ENCODE peak calls at places on chromosomes 6 and 20, in nine cellular contexts. One of them, this sample, is unnamed. For H3K4me1, the result is how much of the 10 kb centered on the place peaks cover.

GRCh38 chr20:47638851-47639250 is 137.2 kb downstream of the NCOA3 start:
- DNase-seq in CD4-positive, alpha-beta memory T cell: no peak
- DNase-seq in PC-3: no peak
- DNase-seq in MM.1S: no peak
- DNase-seq in A549: no peak
- DNase-seq in upper lobe of right lung: no peak
- DNase-seq in effector memory CD4-positive, alpha-beta T cell: no peak
- DNase-seq in colonic mucosa: no peak
- DNase-seq in H1: no peak
- DNase-seq in this sample: no peak

GRCh38 chr6:77368660-77369313 is 94.5 kb downstream of the HTR1B start:
- DNase-seq in CD4-positive, alpha-beta memory T cell: no peak
- DNase-seq in PC-3: no peak
- DNase-seq in MM.1S: peak
- DNase-seq in A549: no peak
- DNase-seq in upper lobe of right lung: peak
- DNase-seq in effector memory CD4-positive, alpha-beta T cell: no peak
- DNase-seq in colonic mucosa: peak
- DNase-seq in H1: peak
- DNase-seq in this sample: no peak

GRCh38 chr6:20789162-20789561 is 254.9 kb downstream of the CDKAL1 start:
- DNase-seq in CD4-positive, alpha-beta memory T cell: no peak
- DNase-seq in PC-3: no peak
- DNase-seq in MM.1S: no peak
- DNase-seq in A549: no peak
- DNase-seq in upper lobe of right lung: no peak
- DNase-seq in effector memory CD4-positive, alpha-beta T cell: no peak
- DNase-seq in colonic mucosa: no peak
- DNase-seq in H1: no peak
- DNase-seq in this sample: no peak

GRCh38 chr6:37113976-37114375 is 56.0 kb upstream of the PIM1 start:
- DNase-seq in CD4-positive, alpha-beta memory T cell: no peak
- DNase-seq in PC-3: no peak
- DNase-seq in MM.1S: no peak
- DNase-seq in A549: no peak
- DNase-seq in upper lobe of right lung: no peak
- DNase-seq in effector memory CD4-positive, alpha-beta T cell: no peak
- DNase-seq in colonic mucosa: no peak
- DNase-seq in H1: no peak
- DNase-seq in this sample: no peak

GRCh38 chr20:33262658-33263065 is 20.4 kb upstream of the BPIFB1 start:
- DNase-seq in CD4-positive, alpha-beta memory T cell: no peak
- DNase-seq in PC-3: peak
- DNase-seq in MM.1S: no peak
- DNase-seq in A549: no peak
- DNase-seq in upper lobe of right lung: no peak
- DNase-seq in effector memory CD4-positive, alpha-beta T cell: no peak
- DNase-seq in colonic mucosa: no peak
- DNase-seq in H1: peak
- DNase-seq in this sample: no peak

GRCh38 chr6:97189767-97190166 is 93.2 kb downstream of the MMS22L start:
- DNase-seq in CD4-positive, alpha-beta memory T cell: no peak
- DNase-seq in PC-3: no peak
- DNase-seq in MM.1S: no peak
- DNase-seq in A549: no peak
- DNase-seq in upper lobe of right lung: no peak
- DNase-seq in effector memory CD4-positive, alpha-beta T cell: no peak
- DNase-seq in colonic mucosa: no peak
- DNase-seq in H1: no peak
- DNase-seq in this sample: no peak

GRCh38 chr6:84074988-84075781 is 41.6 kb downstream of the MRAP2 start:
- DNase-seq in CD4-positive, alpha-beta memory T cell: no peak
- DNase-seq in PC-3: peak
- DNase-seq in MM.1S: no peak
- DNase-seq in A549: no peak
- DNase-seq in upper lobe of right lung: no peak
- DNase-seq in effector memory CD4-positive, alpha-beta T cell: no peak
- DNase-seq in colonic mucosa: no peak
- DNase-seq in H1: no peak
- DNase-seq in this sample: no peak

GRCh38 chr6:16524380-16524707 is 236.9 kb downstream of the ATXN1 start:
- DNase-seq in CD4-positive, alpha-beta memory T cell: no peak
- DNase-seq in PC-3: no peak
- DNase-seq in MM.1S: no peak
- DNase-seq in A549: no peak
- DNase-seq in upper lobe of right lung: no peak
- DNase-seq in effector memory CD4-positive, alpha-beta T cell: no peak
- DNase-seq in colonic mucosa: no peak
- DNase-seq in H1: no peak
- DNase-seq in this sample: no peak

GRCh38 chr20:9409981-9410380 is 104.4 kb upstream of the LAMP5 start:
- DNase-seq in CD4-positive, alpha-beta memory T cell: no peak
- DNase-seq in PC-3: peak
- DNase-seq in MM.1S: no peak
- DNase-seq in A549: no peak
- DNase-seq in upper lobe of right lung: no peak
- DNase-seq in effector memory CD4-positive, alpha-beta T cell: no peak
- DNase-seq in colonic mucosa: no peak
- DNase-seq in H1: no peak
- DNase-seq in this sample: no peak

GRCh38 chr20:6121504-6121903 is 1.3 kb downstream of the FERMT1 start:
- DNase-seq in CD4-positive, alpha-beta memory T cell: no peak
- DNase-seq in PC-3: peak
- DNase-seq in MM.1S: no peak
- DNase-seq in A549: no peak
- DNase-seq in upper lobe of right lung: no peak
- DNase-seq in effector memory CD4-positive, alpha-beta T cell: no peak
- DNase-seq in colonic mucosa: no peak
- DNase-seq in H1: no peak
- DNase-seq in this sample: no peak

GRCh38 chr6:113634352-113635163 is 222.6 kb upstream of the MARCKS start:
- DNase-seq in CD4-positive, alpha-beta memory T cell: no peak
- DNase-seq in PC-3: peak
- DNase-seq in MM.1S: no peak
- DNase-seq in A549: no peak
- DNase-seq in upper lobe of right lung: no peak
- DNase-seq in effector memory CD4-positive, alpha-beta T cell: no peak
- DNase-seq in colonic mucosa: no peak
- DNase-seq in H1: no peak
- DNase-seq in this sample: no peak

GRCh38 chr6:131792091-131792496 is 15.7 kb upstream of the ENPP1 start:
- DNase-seq in CD4-positive, alpha-beta memory T cell: no peak
- DNase-seq in PC-3: peak
- DNase-seq in MM.1S: no peak
- DNase-seq in A549: no peak
- DNase-seq in upper lobe of right lung: no peak
- DNase-seq in effector memory CD4-positive, alpha-beta T cell: no peak
- DNase-seq in colonic mucosa: no peak
- DNase-seq in H1: no peak
- DNase-seq in this sample: no peak

GRCh38 chr6:121305957-121306607 is 28.2 kb downstream of the TBC1D32 start:
- DNase-seq in CD4-positive, alpha-beta memory T cell: peak
- DNase-seq in PC-3: peak
- DNase-seq in MM.1S: peak
- DNase-seq in A549: peak
- DNase-seq in upper lobe of right lung: no peak
- DNase-seq in effector memory CD4-positive, alpha-beta T cell: no peak
- DNase-seq in colonic mucosa: no peak
- DNase-seq in H1: no peak
- DNase-seq in this sample: no peak

GRCh38 chr20:10519361-10520048 is 84.4 kb downstream of the SLX4IP start:
- DNase-seq in CD4-positive, alpha-beta memory T cell: no peak
- DNase-seq in PC-3: peak
- DNase-seq in MM.1S: no peak
- DNase-seq in A549: no peak
- DNase-seq in upper lobe of right lung: no peak
- DNase-seq in effector memory CD4-positive, alpha-beta T cell: no peak
- DNase-seq in colonic mucosa: no peak
- DNase-seq in H1: no peak
- DNase-seq in this sample: no peak

GRCh38 chr6:121503633-121504032 is 68.2 kb downstream of the GJA1 start:
- DNase-seq in CD4-positive, alpha-beta memory T cell: no peak
- DNase-seq in PC-3: peak
- DNase-seq in MM.1S: no peak
- DNase-seq in A549: no peak
- DNase-seq in upper lobe of right lung: no peak
- DNase-seq in effector memory CD4-positive, alpha-beta T cell: no peak
- DNase-seq in colonic mucosa: no peak
- DNase-seq in H1: no peak
- DNase-seq in this sample: no peak

GRCh38 chr6:16496210-16496609 is 257.8 kb downstream of the GMPR start:
- DNase-seq in CD4-positive, alpha-beta memory T cell: no peak
- DNase-seq in PC-3: no peak
- DNase-seq in MM.1S: no peak
- DNase-seq in A549: no peak
- DNase-seq in upper lobe of right lung: no peak
- DNase-seq in effector memory CD4-positive, alpha-beta T cell: no peak
- DNase-seq in colonic mucosa: no peak
- DNase-seq in H1: no peak
- DNase-seq in this sample: no peak

GRCh38 chr6:170011233-170012142 is 260.1 kb downstream of the ERMARD start:
- DNase-seq in CD4-positive, alpha-beta memory T cell: no peak
- DNase-seq in PC-3: no peak
- DNase-seq in MM.1S: no peak
- DNase-seq in A549: no peak
- DNase-seq in upper lobe of right lung: peak
- DNase-seq in effector memory CD4-positive, alpha-beta T cell: no peak
- DNase-seq in colonic mucosa: peak
- DNase-seq in H1: no peak
- DNase-seq in this sample: no peak

GRCh38 chr20:2659547-2659946 is 4.5 kb downstream of the IDH3B start:
- DNase-seq in CD4-positive, alpha-beta memory T cell: no peak
- DNase-seq in PC-3: no peak
- DNase-seq in MM.1S: no peak
- DNase-seq in A549: no peak
- DNase-seq in upper lobe of right lung: no peak
- DNase-seq in effector memory CD4-positive, alpha-beta T cell: no peak
- DNase-seq in colonic mucosa: no peak
- DNase-seq in H1: no peak
- DNase-seq in this sample: no peak

GRCh38 chr6:100447900-100448700 is 16.6 kb downstream of the SIM1 start:
- DNase-seq in CD4-positive, alpha-beta memory T cell: no peak
- DNase-seq in PC-3: no peak
- DNase-seq in MM.1S: no peak
- DNase-seq in A549: no peak
- DNase-seq in upper lobe of right lung: no peak
- DNase-seq in effector memory CD4-positive, alpha-beta T cell: no peak
- DNase-seq in colonic mucosa: no peak
- DNase-seq in H1: no peak
- DNase-seq in this sample: no peak

GRCh38 chr6:2430617-2431016 is 185.2 kb upstream of the GMDS start:
- DNase-seq in CD4-positive, alpha-beta memory T cell: no peak
- DNase-seq in PC-3: no peak
- DNase-seq in MM.1S: no peak
- DNase-seq in A549: no peak
- DNase-seq in upper lobe of right lung: no peak
- DNase-seq in effector memory CD4-positive, alpha-beta T cell: no peak
- DNase-seq in colonic mucosa: no peak
- DNase-seq in H1: no peak
- DNase-seq in this sample: no peak

GRCh38 chr20:34525709-34526416 is 9.6 kb downstream of the DYNLRB1 start:
- DNase-seq in CD4-positive, alpha-beta memory T cell: no peak
- DNase-seq in PC-3: peak
- DNase-seq in MM.1S: no peak
- DNase-seq in A549: peak
- DNase-seq in upper lobe of right lung: peak
- DNase-seq in effector memory CD4-positive, alpha-beta T cell: no peak
- DNase-seq in colonic mucosa: peak
- DNase-seq in H1: no peak
- DNase-seq in this sample: peak

GRCh38 chr6:149834513-149835481 is 29.4 kb downstream of the LRP11 start:
- DNase-seq in CD4-positive, alpha-beta memory T cell: peak
- DNase-seq in PC-3: peak
- DNase-seq in MM.1S: peak
- DNase-seq in A549: peak
- DNase-seq in upper lobe of right lung: no peak
- DNase-seq in effector memory CD4-positive, alpha-beta T cell: peak
- DNase-seq in colonic mucosa: peak
- DNase-seq in H1: no peak
- DNase-seq in this sample: no peak

GRCh38 chr20:58897493-58897892 is 45.0 kb downstream of the GNAS start:
- DNase-seq in CD4-positive, alpha-beta memory T cell: no peak
- DNase-seq in PC-3: no peak
- DNase-seq in MM.1S: no peak
- DNase-seq in A549: no peak
- DNase-seq in upper lobe of right lung: no peak
- DNase-seq in effector memory CD4-positive, alpha-beta T cell: no peak
- DNase-seq in colonic mucosa: no peak
- DNase-seq in H1: no peak
- DNase-seq in this sample: no peak
- H3K4me1 ChIP-seq in CD4-positive, alpha-beta memory T cell: half or more
- H3K4me1 ChIP-seq in PC-3: under half
- H3K4me1 ChIP-seq in MM.1S: under half
- H3K4me1 ChIP-seq in A549: under half
- H3K4me1 ChIP-seq in upper lobe of right lung: half or more
- H3K4me1 ChIP-seq in effector memory CD4-positive, alpha-beta T cell: under half
- H3K4me1 ChIP-seq in colonic mucosa: under half
- H3K4me1 ChIP-seq in H1: under half
- H3K4me1 ChIP-seq in this sample: under half

GRCh38 chr6:116872771-116873170 is 4.3 kb upstream of the RFX6 start:
- DNase-seq in CD4-positive, alpha-beta memory T cell: no peak
- DNase-seq in PC-3: no peak
- DNase-seq in MM.1S: no peak
- DNase-seq in A549: no peak
- DNase-seq in upper lobe of right lung: no peak
- DNase-seq in effector memory CD4-positive, alpha-beta T cell: no peak
- DNase-seq in colonic mucosa: no peak
- DNase-seq in H1: no peak
- DNase-seq in this sample: no peak
- H3K4me1 ChIP-seq in CD4-positive, alpha-beta memory T cell: under half
- H3K4me1 ChIP-seq in PC-3: under half
- H3K4me1 ChIP-seq in MM.1S: under half
- H3K4me1 ChIP-seq in A549: under half
- H3K4me1 ChIP-seq in upper lobe of right lung: under half
- H3K4me1 ChIP-seq in effector memory CD4-positive, alpha-beta T cell: under half
- H3K4me1 ChIP-seq in colonic mucosa: under half
- H3K4me1 ChIP-seq in H1: under half
- H3K4me1 ChIP-seq in this sample: under half

DNA sequence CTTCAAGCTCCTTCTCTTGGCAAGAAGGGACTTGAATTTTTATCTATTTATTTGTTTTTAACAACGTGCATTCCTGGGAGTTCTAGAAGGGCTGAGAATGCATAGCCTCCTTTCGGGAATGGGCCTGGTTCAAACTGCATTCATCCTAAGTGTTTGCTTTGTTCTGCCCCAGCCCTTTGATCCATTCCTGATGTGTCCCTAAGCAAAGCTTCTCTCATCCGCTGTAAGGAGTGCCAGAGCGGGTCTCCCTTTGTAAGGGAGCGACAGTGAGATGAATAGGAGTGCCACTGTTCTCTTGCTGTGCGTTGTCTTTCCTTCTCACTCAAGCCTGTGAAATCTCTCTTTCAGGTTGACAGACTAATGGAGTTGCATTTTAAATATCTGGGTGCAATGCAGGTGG is 60.9 kb upstream of the VSTM2L start:
- DNase-seq in CD4-positive, alpha-beta memory T cell: no peak
- DNase-seq in PC-3: no peak
- DNase-seq in MM.1S: no peak
- DNase-seq in A549: no peak
- DNase-seq in upper lobe of right lung: no peak
- DNase-seq in effector memory CD4-positive, alpha-beta T cell: no peak
- DNase-seq in colonic mucosa: no peak
- DNase-seq in H1: no peak
- DNase-seq in this sample: no peak
- H3K4me1 ChIP-seq in CD4-positive, alpha-beta memory T cell: under half
- H3K4me1 ChIP-seq in PC-3: under half
- H3K4me1 ChIP-seq in MM.1S: under half
- H3K4me1 ChIP-seq in A549: under half
- H3K4me1 ChIP-seq in upper lobe of right lung: under half
- H3K4me1 ChIP-seq in effector memory CD4-positive, alpha-beta T cell: under half
- H3K4me1 ChIP-seq in colonic mucosa: under half
- H3K4me1 ChIP-seq in H1: under half
- H3K4me1 ChIP-seq in this sample: under half

GRCh38 chr6:110039364-110039995 is 61.4 kb downstream of the GPR6 start:
- DNase-seq in CD4-positive, alpha-beta memory T cell: peak
- DNase-seq in PC-3: peak
- DNase-seq in MM.1S: peak
- DNase-seq in A549: peak
- DNase-seq in upper lobe of right lung: peak
- DNase-seq in effector memory CD4-positive, alpha-beta T cell: peak
- DNase-seq in colonic mucosa: peak
- DNase-seq in H1: peak
- DNase-seq in this sample: peak
- H3K4me1 ChIP-seq in CD4-positive, alpha-beta memory T cell: under half
- H3K4me1 ChIP-seq in PC-3: under half
- H3K4me1 ChIP-seq in MM.1S: under half
- H3K4me1 ChIP-seq in A549: under half
- H3K4me1 ChIP-seq in upper lobe of right lung: under half
- H3K4me1 ChIP-seq in effector memory CD4-positive, alpha-beta T cell: under half
- H3K4me1 ChIP-seq in colonic mucosa: under half
- H3K4me1 ChIP-seq in H1: under half
- H3K4me1 ChIP-seq in this sample: under half

This sample was measured in ascending aorta.